ENCODE peak calls at places on chromosomes 12 and 14, in four cellular contexts. One of them, this sample, is unnamed.

GRCh38 chr12:110266980-110267620 is 13.9 kb upstream of the ATP2A2 start:
- DNase-seq in spleen: no peak
- DNase-seq in psoas muscle: no peak
- DNase-seq in colonic mucosa: no peak
- DNase-seq in this sample: no peak

GRCh38 chr14:96192049-96192448 is 12.6 kb upstream of the BDKRB2 start:
- DNase-seq in spleen: no peak
- DNase-seq in psoas muscle: no peak
- DNase-seq in colonic mucosa: no peak
- DNase-seq in this sample: no peak

GRCh38 chr12:65756956-65757511 is 67.2 kb upstream of the HMGA2 start:
- DNase-seq in spleen: no peak
- DNase-seq in psoas muscle: no peak
- DNase-seq in colonic mucosa: no peak
- DNase-seq in this sample: no peak

GRCh38 chr12:54321363-54321762 is 3.6 kb upstream of the COPZ1 start:
- DNase-seq in spleen: no peak
- DNase-seq in psoas muscle: no peak
- DNase-seq in colonic mucosa: no peak
- DNase-seq in this sample: no peak

GRCh38 chr12:108948369-108948768 is 68.5 kb downstream of the DAO start:
- DNase-seq in spleen: no peak
- DNase-seq in psoas muscle: no peak
- DNase-seq in colonic mucosa: no peak
- DNase-seq in this sample: no peak

GRCh38 chr14:66233571-66233970 is 252.6 kb upstream of the CCDC196 start:
- DNase-seq in spleen: no peak
- DNase-seq in psoas muscle: no peak
- DNase-seq in colonic mucosa: no peak
- DNase-seq in this sample: no peak

GRCh38 chr12:116534341-116535121 is 24.6 kb upstream of the MAP1LC3B2 start:
- DNase-seq in spleen: peak
- DNase-seq in psoas muscle: no peak
- DNase-seq in colonic mucosa: peak
- DNase-seq in this sample: no peak

GRCh38 chr14:99522025-99522401 is 40.8 kb downstream of the CCNK start:
- DNase-seq in spleen: peak
- DNase-seq in psoas muscle: peak
- DNase-seq in colonic mucosa: no peak
- DNase-seq in this sample: no peak

GRCh38 chr12:62724285-62724684 is 210.7 kb downstream of the PPM1H start:
- DNase-seq in spleen: no peak
- DNase-seq in psoas muscle: no peak
- DNase-seq in colonic mucosa: no peak
- DNase-seq in this sample: no peak

GRCh38 chr14:95318870-95319311 is 817 bp downstream of the CLMN start:
- DNase-seq in spleen: peak
- DNase-seq in psoas muscle: no peak
- DNase-seq in colonic mucosa: no peak
- DNase-seq in this sample: no peak

GRCh38 chr14:29536886-29537511 is 390.6 kb downstream of the PRKD1 start:
- DNase-seq in spleen: no peak
- DNase-seq in psoas muscle: no peak
- DNase-seq in colonic mucosa: no peak
- DNase-seq in this sample: no peak

GRCh38 chr12:62730649-62731377 is 204.1 kb downstream of the PPM1H start:
- DNase-seq in spleen: no peak
- DNase-seq in psoas muscle: no peak
- DNase-seq in colonic mucosa: no peak
- DNase-seq in this sample: no peak

GRCh38 chr12:6773662-6774351 is 1.5 kb downstream of the LAG3 start:
- DNase-seq in spleen: no peak
- DNase-seq in psoas muscle: no peak
- DNase-seq in colonic mucosa: peak
- DNase-seq in this sample: no peak

GRCh38 chr12:47910486-47910885 is 5.7 kb upstream of the VDR start:
- DNase-seq in spleen: no peak
- DNase-seq in psoas muscle: no peak
- DNase-seq in colonic mucosa: peak
- DNase-seq in this sample: no peak

GRCh38 chr12:29043069-29043468 is 106.0 kb upstream of the FAR2 start:
- DNase-seq in spleen: no peak
- DNase-seq in psoas muscle: no peak
- DNase-seq in colonic mucosa: no peak
- DNase-seq in this sample: no peak

GRCh38 chr12:26271889-26272492 is 76.6 kb downstream of the SSPN start:
- DNase-seq in spleen: peak
- DNase-seq in psoas muscle: peak
- DNase-seq in colonic mucosa: peak
- DNase-seq in this sample: no peak

GRCh38 chr14:33551963-33552362 is 398.9 kb downstream of the EGLN3 start:
- DNase-seq in spleen: no peak
- DNase-seq in psoas muscle: no peak
- DNase-seq in colonic mucosa: no peak
- DNase-seq in this sample: no peak

GRCh38 chr12:91565246-91565645 is 382.6 kb upstream of the DCN start:
- DNase-seq in spleen: no peak
- DNase-seq in psoas muscle: no peak
- DNase-seq in colonic mucosa: no peak
- DNase-seq in this sample: no peak

GRCh38 chr12:2773199-2773875 is 21.4 kb upstream of the FKBP4 start:
- DNase-seq in spleen: no peak
- DNase-seq in psoas muscle: no peak
- DNase-seq in colonic mucosa: no peak
- DNase-seq in this sample: no peak

GRCh38 chr14:61113561-61113960 is 132.5 kb downstream of the SLC38A6 start:
- DNase-seq in spleen: no peak
- DNase-seq in psoas muscle: no peak
- DNase-seq in colonic mucosa: no peak
- DNase-seq in this sample: no peak

GRCh38 chr12:28555729-28556128 is 365.5 kb downstream of the CCDC91 start:
- DNase-seq in spleen: no peak
- DNase-seq in psoas muscle: no peak
- DNase-seq in colonic mucosa: no peak
- DNase-seq in this sample: no peak

GRCh38 chr14:85731198-85731597 is 201.3 kb downstream of the FLRT2 start:
- DNase-seq in spleen: no peak
- DNase-seq in psoas muscle: no peak
- DNase-seq in colonic mucosa: no peak
- DNase-seq in this sample: no peak

GRCh38 chr12:82963961-82964360 is 277.3 kb downstream of the TMTC2 start:
- DNase-seq in spleen: no peak
- DNase-seq in psoas muscle: no peak
- DNase-seq in colonic mucosa: no peak
- DNase-seq in this sample: no peak

GRCh38 chr12:28024231-28024995 is 51.9 kb upstream of the PTHLH start:
- DNase-seq in spleen: no peak
- DNase-seq in psoas muscle: no peak
- DNase-seq in colonic mucosa: no peak
- DNase-seq in this sample: no peak

GRCh38 chr12:47270782-47271664 is 191.3 kb upstream of the AMIGO2 start:
- DNase-seq in spleen: no peak
- DNase-seq in psoas muscle: no peak
- DNase-seq in colonic mucosa: no peak
- DNase-seq in this sample: no peak

GRCh38 chr14:68199465-68200145 is 380.0 kb downstream of the RAD51B start:
- DNase-seq in spleen: no peak
- DNase-seq in psoas muscle: no peak
- DNase-seq in colonic mucosa: no peak
- DNase-seq in this sample: no peak

GRCh38 chr14:73715707-73716106 is 1.5 kb upstream of the PNMA1 start:
- DNase-seq in spleen: no peak
- DNase-seq in psoas muscle: no peak
- DNase-seq in colonic mucosa: no peak
- DNase-seq in this sample: no peak